ENCODE peak calls at places on chromosome 1, in nine cellular contexts. N is GM06990; D is CD4-positive, CD25-positive, alpha-beta regulatory T cell; F is cardiac septum; C is DMS153; J is cardiac muscle cell; P is ELR; K is kidney tubule cell; Q is NCI-H774. I is an unnamed sample.

GRCh38 chr1:115142616-115143015 is 53.3 kb upstream of the TSPAN2 start:
- DNase-seq in N (no peak), D (no peak), F (no peak), C (no peak), J (peak; percentile 60), P (peak; percentile 10), K (no peak), Q (no peak), I (no peak)

GRCh38 chr1:1141244-1141910 is 25.5 kb upstream of the C1orf159 start:
- DNase-seq in N (no peak), D (no peak), F (no peak), C (no peak), J (no peak), P (no peak), K (no peak), Q (no peak), I (no peak)

GRCh38 chr1:216702170-216702569 is 21.1 kb downstream of the ESRRG start:
- DNase-seq in N (peak; percentile 46), D (no peak), F (no peak), C (no peak), J (no peak), P (no peak), K (no peak), Q (no peak), I (no peak)

GRCh38 chr1:24745711-24746582 is 700 bp downstream of the CLIC4 start:
- DNase-seq in N (peak; percentile 62), D (no peak), F (no peak), C (no peak), J (peak; percentile 88), P (peak; percentile 71), K (peak; percentile 68), Q (no peak), I (no peak)

GRCh38 chr1:8674912-8675311 is 142.5 kb downstream of the RERE start:
- DNase-seq in N (no peak), D (no peak), F (no peak), C (no peak), J (no peak), P (peak; percentile 68), K (peak; percentile 37), Q (no peak), I (no peak)

GRCh38 chr1:76998582-76999189 is 131.4 kb downstream of the ST6GALNAC5 start:
- DNase-seq in N (no peak), D (no peak), F (no peak), C (no peak), J (peak; percentile 61), P (peak; percentile 93), K (peak; percentile 94), Q (no peak), I (no peak)

GRCh38 chr1:88976235-88976634 is 16.2 kb downstream of the KYAT3 start:
- DNase-seq in N (no peak), D (no peak), F (no peak), C (no peak), J (no peak), P (no peak), K (no peak), Q (no peak), I (no peak)

GRCh38 chr1:91765293-91765692 is 120.7 kb downstream of the TGFBR3 start:
- DNase-seq in N (no peak), D (no peak), F (no peak), C (no peak), J (no peak), P (no peak), K (no peak), Q (no peak), I (no peak)

GRCh38 chr1:202654079-202654478 is 56.2 kb downstream of the SYT2 start:
- DNase-seq in N (no peak), D (no peak), F (no peak), C (no peak), J (no peak), P (no peak), K (no peak), Q (no peak), I (no peak)

GRCh38 chr1:26772687-26773086 is 15.1 kb upstream of the PIGV start:
- DNase-seq in N (no peak), D (no peak), F (no peak), C (no peak), J (peak; percentile 84), P (peak; percentile 98), K (peak; percentile 99), Q (no peak), I (no peak)

GRCh38 chr1:233238884-233239432 is 56.6 kb downstream of the PCNX2 start:
- DNase-seq in N (no peak), D (no peak), F (no peak), C (no peak), J (peak; percentile 46), P (no peak), K (no peak), Q (no peak), I (no peak)

GRCh38 chr1:44013949-44014348 is 17.3 kb downstream of the SLC6A9 start:
- DNase-seq in N (no peak), D (no peak), F (no peak), C (no peak), J (no peak), P (no peak), K (no peak), Q (no peak), I (no peak)

GRCh38 chr1:4796999-4797375 is 142.6 kb downstream of the AJAP1 start:
- DNase-seq in N (no peak), D (no peak), F (no peak), C (no peak), J (no peak), P (no peak), K (no peak), Q (no peak), I (no peak)

GRCh38 chr1:209431402-209431801 is 152.1 kb upstream of the CAMK1G start:
- DNase-seq in N (no peak), D (no peak), F (no peak), C (no peak), J (no peak), P (no peak), K (no peak), Q (peak; percentile 17), I (no peak)

GRCh38 chr1:47031059-47031458 is 7.6 kb downstream of the CYP4X1 start:
- DNase-seq in N (no peak), D (no peak), F (no peak), C (peak; percentile 46), J (peak; percentile 95), P (no peak), K (peak; percentile 58), Q (no peak), I (no peak)

GRCh38 chr1:68442006-68442405 is 7.7 kb downstream of the RPE65 start:
- DNase-seq in N (no peak), D (no peak), F (no peak), C (no peak), J (no peak), P (no peak), K (no peak), Q (no peak), I (no peak)

GRCh38 chr1:93288558-93288957 is 57.1 kb upstream of the DR1 start:
- DNase-seq in N (no peak), D (no peak), F (no peak), C (no peak), J (peak; percentile 19), P (peak; percentile 21), K (peak; percentile 23), Q (no peak), I (no peak)

GRCh38 chr1:207327994-207328393 is 6.5 kb downstream of the CD55 start:
- DNase-seq in N (no peak), D (no peak), F (no peak), C (no peak), J (peak; percentile 90), P (peak; percentile 70), K (peak; percentile 29), Q (no peak), I (no peak)

GRCh38 chr1:212525479-212526110 is 83.0 kb upstream of the ATF3 start:
- DNase-seq in N (no peak), D (no peak), F (no peak), C (no peak), J (no peak), P (peak; percentile 64), K (peak; percentile 45), Q (no peak), I (no peak)

GRCh38 chr1:34360574-34360973 is 183.9 kb downstream of the C1orf94 start:
- DNase-seq in N (peak; percentile 66), D (no peak), F (no peak), C (no peak), J (no peak), P (peak; percentile 35), K (peak; percentile 69), Q (no peak), I (no peak)

GRCh38 chr1:61626820-61627219 is 98.1 kb downstream of the TM2D1 start:
- DNase-seq in N (no peak), D (no peak), F (no peak), C (no peak), J (peak; percentile 63), P (no peak), K (no peak), Q (no peak), I (no peak)

GRCh38 chr1:173916667-173917066 is 460 bp downstream of the SERPINC1 start:
- DNase-seq in N (no peak), D (no peak), F (no peak), C (no peak), J (no peak), P (no peak), K (no peak), Q (no peak), I (no peak)

GRCh38 chr1:201019321-201019977 is 4.1 kb downstream of the KIF21B start:
- DNase-seq in N (peak; percentile 85), D (peak; percentile 81), F (peak; percentile 93), C (peak; percentile 73), J (peak; percentile 81), P (peak; percentile 66), K (peak; percentile 85), Q (no peak), I (no peak)